ENCODE peak calls at places on chromosomes 7 and 10, in eight cellular contexts. Z is kidney; B is fibroblast of lung; M is lower lobe of right lung; Q is left ventricle myocardium inferior; R is colonic mucosa; P is tibial artery; V is CD8-positive, alpha-beta T cell. U is an unnamed sample.

GRCh38 chr10:102642553-102643345 is 1.5 kb upstream of the TRIM8 start:
- DNase-seq in Q (peak; percentile 75), P (peak; percentile 73), B (peak; percentile 74), V (peak; percentile 49), Z (peak; percentile 88), R (peak; percentile 70), M (peak; percentile 76), U (peak; percentile 82)

GRCh38 chr10:33113111-33113856 is 155.3 kb upstream of the ITGB1 start:
- DNase-seq in R (no peak), Z (no peak), B (peak; percentile 95), M (no peak), V (no peak), P (no peak), Q (no peak), U (no peak)

GRCh38 chr10:95480901-95481491 is 80.2 kb downstream of the SORBS1 start:
- DNase-seq in P (no peak), R (no peak), B (no peak), V (no peak), Z (no peak), Q (no peak), M (no peak), U (no peak)

GRCh38 chr10:65793738-65794425 is 1132.0 kb upstream of the LRRTM3 start:
- DNase-seq in B (peak; percentile 39), Q (no peak), M (no peak), R (peak; percentile 65), P (no peak), Z (no peak), V (no peak), U (no peak)

GRCh38 chr10:60718891-60719290 is 59.4 kb upstream of the CDK1 start:
- DNase-seq in B (peak; percentile 53), Z (no peak), R (no peak), P (no peak), M (no peak), V (no peak), Q (no peak), U (no peak)

GRCh38 chr10:86708783-86709778 is 40.8 kb downstream of the LDB3 start:
- DNase-seq in M (no peak), P (no peak), Q (no peak), R (no peak), B (no peak), V (no peak), Z (no peak), U (no peak)

GRCh38 chr10:100146875-100147665 is 38.8 kb downstream of the ERLIN1 start:
- DNase-seq in B (peak; percentile 4), M (no peak), R (no peak), Z (no peak), P (no peak), V (no peak), Q (no peak), U (no peak)

GRCh38 chr7:84251183-84251845 is 56.7 kb upstream of the SEMA3A start:
- DNase-seq in Z (no peak), R (no peak), B (peak; percentile 68), P (no peak), V (no peak), M (no peak), Q (no peak), U (no peak)

GRCh38 chr7:82527831-82528230 is 84.3 kb upstream of the CACNA2D1 start:
- DNase-seq in Z (no peak), B (peak; percentile 19), Q (no peak), R (no peak), M (no peak), P (no peak), V (no peak), U (no peak)

GRCh38 chr7:27096756-27097514 is 1.1 kb upstream of the HOXA1 start:
- DNase-seq in M (peak; percentile 76), R (peak; percentile 49), B (peak; percentile 61), P (no peak), Q (no peak), Z (peak; percentile 86), V (no peak), U (no peak)

GRCh38 chr7:154777023-154777422 is 225.9 kb downstream of the PAXIP1 start:
- DNase-seq in Q (no peak), M (no peak), B (no peak), R (no peak), P (no peak), Z (no peak), V (no peak), U (no peak)

GRCh38 chr7:157467496-157468212 is 130.8 kb downstream of the DNAJB6 start:
- DNase-seq in Q (no peak), V (no peak), M (no peak), Z (no peak), B (no peak), R (no peak), P (no peak), U (no peak)

GRCh38 chr7:112176241-112176640 is 30.0 kb downstream of the DOCK4 start:
- DNase-seq in B (no peak), Z (no peak), V (no peak), P (no peak), M (no peak), R (no peak), Q (no peak), U (no peak)

GRCh38 chr10:69863580-69863979 is 61.9 kb downstream of the COL13A1 start:
- DNase-seq in P (no peak), V (no peak), R (no peak), B (peak; percentile 47), Q (no peak), M (no peak), Z (no peak), U (no peak)

GRCh38 chr7:136617176-136617575 is 251.3 kb upstream of the CHRM2 start:
- DNase-seq in Q (no peak), P (no peak), M (no peak), B (no peak), R (no peak), Z (no peak), V (no peak), U (no peak)

GRCh38 chr10:132311338-132311939 is 3.7 kb upstream of the STK32C start:
- DNase-seq in R (no peak), Z (no peak), P (no peak), Q (no peak), V (no peak), M (no peak), B (no peak), U (no peak)

GRCh38 chr10:98363188-98363587 is 51.8 kb downstream of the PYROXD2 start:
- DNase-seq in P (no peak), Z (no peak), M (no peak), Q (no peak), V (no peak), B (no peak), R (no peak), U (no peak)

GRCh38 chr7:143444063-143444782 is 970 bp downstream of the TAS2R60 start:
- DNase-seq in B (no peak), Q (no peak), R (no peak), V (no peak), M (no peak), P (no peak), Z (no peak), U (no peak)

GRCh38 chr10:80498833-80499671 is 38.6 kb upstream of the SH2D4B start:
- DNase-seq in M (peak; percentile 94), V (peak; percentile 27), R (peak; percentile 86), P (peak; percentile 97), Q (peak; percentile 91), Z (peak; percentile 98), B (peak; percentile 99), U (peak; percentile 61)

GRCh38 chr10:82409671-82410070 is 534.7 kb downstream of the NRG3 start:
- DNase-seq in P (no peak), Z (no peak), R (no peak), B (no peak), Q (no peak), M (no peak), V (no peak), U (no peak)
- H3K27ac ChIP-seq in P (no peak overlapping the region), Z (no peak overlapping the region), R (no peak overlapping the region), B (no peak overlapping the region), Q (no peak overlapping the region), M (no peak overlapping the region), V (no peak overlapping the region), U (no peak overlapping the region)

GRCh38 chr10:6579193-6579903 is 728 bp downstream of the PRKCQ start:
- DNase-seq in R (no peak), Z (no peak), P (no peak), M (peak; percentile 49), Q (no peak), B (peak; percentile 3), V (no peak), U (no peak)
- H3K27ac ChIP-seq in R (peak overlapping the region; percentile 32), Z (peak overlapping the region; percentile 51), P (no peak overlapping the region), M (peak overlapping the region; percentile 78), Q (no peak overlapping the region), B (no peak overlapping the region), V (peak overlapping the region; percentile 68), U (peak overlapping the region; percentile 85)

DNA sequence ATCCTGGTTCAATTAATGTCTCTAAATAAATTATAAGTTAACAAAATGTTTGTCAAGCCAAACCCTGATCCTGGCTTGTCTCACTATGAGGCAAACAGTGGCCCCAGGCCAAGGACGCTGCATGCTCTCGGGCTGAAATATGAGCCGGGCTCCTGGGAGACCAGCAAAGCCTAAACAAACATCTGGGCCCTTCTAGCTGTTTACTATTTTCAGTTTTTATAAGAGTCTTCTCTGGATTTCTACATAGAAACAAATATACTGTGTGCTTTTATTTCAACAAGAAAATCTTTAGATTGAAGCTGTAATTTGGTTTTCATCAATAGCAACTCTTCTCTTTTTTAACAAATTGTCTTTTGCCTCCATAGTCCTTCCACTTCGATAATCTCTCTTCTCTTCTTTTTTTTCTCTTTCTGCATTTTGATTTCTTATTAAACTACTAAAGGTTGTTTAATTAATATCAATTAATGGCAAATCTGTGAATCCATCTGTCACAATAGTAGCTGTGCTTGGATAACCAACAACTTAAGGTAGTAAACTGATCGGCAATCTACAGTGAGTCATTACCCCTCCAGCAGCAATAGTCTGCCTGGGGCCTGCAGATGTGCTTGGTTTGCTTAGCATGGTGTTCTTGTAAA is 83.3 kb upstream of the DNAJC1 start:
- DNase-seq in R (peak; percentile 65), P (peak; percentile 87), V (no peak), Q (peak; percentile 90), M (peak; percentile 70), B (peak; percentile 87), Z (peak; percentile 93), U (peak; percentile 57)
- H3K27ac ChIP-seq in R (no peak overlapping the region), P (no peak overlapping the region), V (no peak overlapping the region), Q (peak overlapping the region; percentile 68), M (no peak overlapping the region), B (no peak overlapping the region), Z (no peak overlapping the region), U (no peak overlapping the region)

GRCh38 chr7:20030915-20031362 is 186.2 kb downstream of the MACC1 start:
- DNase-seq in Q (no peak), M (no peak), R (no peak), Z (no peak), P (no peak), B (peak; percentile 30), V (no peak), U (no peak)
- H3K27ac ChIP-seq in Q (no peak overlapping the region), M (no peak overlapping the region), R (no peak overlapping the region), Z (no peak overlapping the region), P (no peak overlapping the region), B (no peak overlapping the region), V (no peak overlapping the region), U (no peak overlapping the region)

DNA sequence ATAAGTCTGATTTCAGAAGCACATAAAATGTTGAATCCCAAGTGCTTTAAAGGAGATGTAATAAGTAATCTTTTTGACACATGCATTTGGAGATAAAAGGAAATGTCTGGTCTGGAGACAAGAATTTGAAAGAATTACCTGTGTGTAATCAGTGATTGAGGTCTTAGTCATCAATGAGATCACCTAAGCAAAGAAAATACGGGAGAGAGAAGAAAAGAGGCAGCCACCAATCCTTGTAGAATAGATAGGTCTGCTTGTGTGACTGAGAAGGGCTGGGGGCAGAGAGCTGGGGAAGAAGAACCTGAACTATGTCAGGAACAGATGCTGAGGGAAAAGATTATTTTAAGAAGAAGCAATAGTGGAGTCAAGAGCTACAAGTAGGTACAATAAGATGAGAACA is 49.3 kb upstream of the ITPRID1 start:
- DNase-seq in Q (no peak), Z (no peak), P (no peak), B (no peak), M (no peak), V (no peak), R (no peak), U (no peak)
- H3K27ac ChIP-seq in Q (no peak overlapping the region), Z (no peak overlapping the region), P (no peak overlapping the region), B (no peak overlapping the region), M (no peak overlapping the region), V (no peak overlapping the region), R (no peak overlapping the region), U (no peak overlapping the region)